ENCODE peak calls at places on chromosomes 2 and 18, in six cellular contexts. One of them, this sample, is unnamed.

GRCh38 chr2:9440058-9440727 is 16.7 kb downstream of the CPSF3 start:
- DNase-seq in aorta: no peak
- DNase-seq in WERI-Rb-1: no peak
- DNase-seq in stimulated activated naive B cell treated with anti-CD40 and anti-IgM and Interleukin-4, amounts not matched to agents 10 μg/mL and 1 μg/mL and 100 μg/mL, for 72 hours: no peak
- DNase-seq in NCI-H1436: no peak
- DNase-seq in NCI-H1092 treated with DMSO at 0.1 percent for 48 hours: no peak
- DNase-seq in this sample: no peak

GRCh38 chr18:61531891-61532290 is 198.7 kb downstream of the CDH20 start:
- DNase-seq in aorta: no peak
- DNase-seq in NCI-H1092 treated with DMSO at 0.1 percent for 48 hours: no peak
- DNase-seq in stimulated activated naive B cell treated with anti-CD40 and anti-IgM and Interleukin-4, amounts not matched to agents 10 μg/mL and 1 μg/mL and 100 μg/mL, for 72 hours: no peak
- DNase-seq in NCI-H1436: no peak
- DNase-seq in WERI-Rb-1: no peak
- DNase-seq in this sample: no peak

GRCh38 chr2:73984203-73984921 is at the start of gene TET3:
- DNase-seq in aorta: peak; percentile 58
- DNase-seq in NCI-H1436: peak; percentile 17
- DNase-seq in NCI-H1092 treated with DMSO at 0.1 percent for 48 hours: no peak
- DNase-seq in WERI-Rb-1: peak; percentile 74
- DNase-seq in stimulated activated naive B cell treated with anti-CD40 and anti-IgM and Interleukin-4, amounts not matched to agents 10 μg/mL and 1 μg/mL and 100 μg/mL, for 72 hours: peak; percentile 69
- DNase-seq in this sample: peak; percentile 75

GRCh38 chr2:237180987-237181386 is 95.3 kb downstream of the COPS8 start:
- DNase-seq in NCI-H1092 treated with DMSO at 0.1 percent for 48 hours: no peak
- DNase-seq in NCI-H1436: no peak
- DNase-seq in stimulated activated naive B cell treated with anti-CD40 and anti-IgM and Interleukin-4, amounts not matched to agents 10 μg/mL and 1 μg/mL and 100 μg/mL, for 72 hours: no peak
- DNase-seq in aorta: no peak
- DNase-seq in WERI-Rb-1: no peak
- DNase-seq in this sample: no peak

GRCh38 chr18:62877448-62878221 is 162.3 kb downstream of the PHLPP1 start:
- DNase-seq in WERI-Rb-1: no peak
- DNase-seq in stimulated activated naive B cell treated with anti-CD40 and anti-IgM and Interleukin-4, amounts not matched to agents 10 μg/mL and 1 μg/mL and 100 μg/mL, for 72 hours: no peak
- DNase-seq in NCI-H1436: no peak
- DNase-seq in aorta: no peak
- DNase-seq in NCI-H1092 treated with DMSO at 0.1 percent for 48 hours: peak; percentile 35
- DNase-seq in this sample: no peak

GRCh38 chr18:75162467-75162866 is 46.5 kb downstream of the PTGR3 start:
- DNase-seq in WERI-Rb-1: no peak
- DNase-seq in stimulated activated naive B cell treated with anti-CD40 and anti-IgM and Interleukin-4, amounts not matched to agents 10 μg/mL and 1 μg/mL and 100 μg/mL, for 72 hours: no peak
- DNase-seq in NCI-H1436: no peak
- DNase-seq in NCI-H1092 treated with DMSO at 0.1 percent for 48 hours: no peak
- DNase-seq in aorta: no peak
- DNase-seq in this sample: no peak

GRCh38 chr2:20491739-20492531 is 45.1 kb downstream of the RHOB start:
- DNase-seq in NCI-H1436: no peak
- DNase-seq in aorta: no peak
- DNase-seq in stimulated activated naive B cell treated with anti-CD40 and anti-IgM and Interleukin-4, amounts not matched to agents 10 μg/mL and 1 μg/mL and 100 μg/mL, for 72 hours: no peak
- DNase-seq in WERI-Rb-1: no peak
- DNase-seq in NCI-H1092 treated with DMSO at 0.1 percent for 48 hours: no peak
- DNase-seq in this sample: no peak

GRCh38 chr2:42569116-42569711 is 782 bp downstream of the MTA3 start:
- DNase-seq in WERI-Rb-1: peak; percentile 36
- DNase-seq in NCI-H1436: no peak
- DNase-seq in NCI-H1092 treated with DMSO at 0.1 percent for 48 hours: peak; percentile 23
- DNase-seq in stimulated activated naive B cell treated with anti-CD40 and anti-IgM and Interleukin-4, amounts not matched to agents 10 μg/mL and 1 μg/mL and 100 μg/mL, for 72 hours: no peak
- DNase-seq in aorta: peak; percentile 51
- DNase-seq in this sample: no peak

GRCh38 chr2:128638741-128639477 is 320.2 kb upstream of the HS6ST1 start:
- DNase-seq in NCI-H1092 treated with DMSO at 0.1 percent for 48 hours: no peak
- DNase-seq in aorta: no peak
- DNase-seq in NCI-H1436: no peak
- DNase-seq in stimulated activated naive B cell treated with anti-CD40 and anti-IgM and Interleukin-4, amounts not matched to agents 10 μg/mL and 1 μg/mL and 100 μg/mL, for 72 hours: no peak
- DNase-seq in WERI-Rb-1: no peak
- DNase-seq in this sample: no peak

GRCh38 chr2:232668805-232669444 is 28.2 kb upstream of the GIGYF2 start:
- DNase-seq in WERI-Rb-1: peak; percentile 51
- DNase-seq in NCI-H1436: no peak
- DNase-seq in aorta: no peak
- DNase-seq in NCI-H1092 treated with DMSO at 0.1 percent for 48 hours: peak; percentile 36
- DNase-seq in stimulated activated naive B cell treated with anti-CD40 and anti-IgM and Interleukin-4, amounts not matched to agents 10 μg/mL and 1 μg/mL and 100 μg/mL, for 72 hours: no peak
- DNase-seq in this sample: no peak

GRCh38 chr18:4004176-4004829 is 450.8 kb downstream of the DLGAP1 start:
- DNase-seq in stimulated activated naive B cell treated with anti-CD40 and anti-IgM and Interleukin-4, amounts not matched to agents 10 μg/mL and 1 μg/mL and 100 μg/mL, for 72 hours: no peak
- DNase-seq in NCI-H1436: no peak
- DNase-seq in NCI-H1092 treated with DMSO at 0.1 percent for 48 hours: no peak
- DNase-seq in WERI-Rb-1: no peak
- DNase-seq in aorta: no peak
- DNase-seq in this sample: no peak

GRCh38 chr18:830315-830901 is 18.4 kb upstream of the YES1 start:
- DNase-seq in stimulated activated naive B cell treated with anti-CD40 and anti-IgM and Interleukin-4, amounts not matched to agents 10 μg/mL and 1 μg/mL and 100 μg/mL, for 72 hours: no peak
- DNase-seq in NCI-H1436: no peak
- DNase-seq in aorta: no peak
- DNase-seq in NCI-H1092 treated with DMSO at 0.1 percent for 48 hours: no peak
- DNase-seq in WERI-Rb-1: no peak
- DNase-seq in this sample: no peak

GRCh38 chr2:88099798-88100488 is 27.9 kb downstream of the FABP1 start:
- DNase-seq in stimulated activated naive B cell treated with anti-CD40 and anti-IgM and Interleukin-4, amounts not matched to agents 10 μg/mL and 1 μg/mL and 100 μg/mL, for 72 hours: no peak
- DNase-seq in NCI-H1092 treated with DMSO at 0.1 percent for 48 hours: no peak
- DNase-seq in WERI-Rb-1: no peak
- DNase-seq in aorta: no peak
- DNase-seq in NCI-H1436: no peak
- DNase-seq in this sample: no peak

GRCh38 chr2:194004590-194005206 is 1652.3 kb upstream of the SLC39A10 start:
- DNase-seq in NCI-H1436: no peak
- DNase-seq in stimulated activated naive B cell treated with anti-CD40 and anti-IgM and Interleukin-4, amounts not matched to agents 10 μg/mL and 1 μg/mL and 100 μg/mL, for 72 hours: no peak
- DNase-seq in WERI-Rb-1: no peak
- DNase-seq in aorta: no peak
- DNase-seq in NCI-H1092 treated with DMSO at 0.1 percent for 48 hours: no peak
- DNase-seq in this sample: no peak

GRCh38 chr2:215724171-215724570 is 288.3 kb upstream of the FN1 start:
- DNase-seq in stimulated activated naive B cell treated with anti-CD40 and anti-IgM and Interleukin-4, amounts not matched to agents 10 μg/mL and 1 μg/mL and 100 μg/mL, for 72 hours: no peak
- DNase-seq in WERI-Rb-1: no peak
- DNase-seq in NCI-H1436: no peak
- DNase-seq in NCI-H1092 treated with DMSO at 0.1 percent for 48 hours: no peak
- DNase-seq in aorta: no peak
- DNase-seq in this sample: no peak

GRCh38 chr2:36461039-36461681 is 105.6 kb downstream of the CRIM1 start:
- DNase-seq in NCI-H1092 treated with DMSO at 0.1 percent for 48 hours: no peak
- DNase-seq in stimulated activated naive B cell treated with anti-CD40 and anti-IgM and Interleukin-4, amounts not matched to agents 10 μg/mL and 1 μg/mL and 100 μg/mL, for 72 hours: no peak
- DNase-seq in aorta: no peak
- DNase-seq in NCI-H1436: no peak
- DNase-seq in WERI-Rb-1: no peak
- DNase-seq in this sample: no peak

GRCh38 chr2:85662899-85663683 is 4.9 kb downstream of the SFTPB start:
- DNase-seq in NCI-H1092 treated with DMSO at 0.1 percent for 48 hours: no peak
- DNase-seq in WERI-Rb-1: no peak
- DNase-seq in stimulated activated naive B cell treated with anti-CD40 and anti-IgM and Interleukin-4, amounts not matched to agents 10 μg/mL and 1 μg/mL and 100 μg/mL, for 72 hours: no peak
- DNase-seq in NCI-H1436: no peak
- DNase-seq in aorta: peak; percentile 66
- DNase-seq in this sample: no peak

GRCh38 chr2:29220506-29221270 is 105.5 kb downstream of the CLIP4 start:
- DNase-seq in NCI-H1436: no peak
- DNase-seq in WERI-Rb-1: no peak
- DNase-seq in NCI-H1092 treated with DMSO at 0.1 percent for 48 hours: no peak
- DNase-seq in aorta: no peak
- DNase-seq in stimulated activated naive B cell treated with anti-CD40 and anti-IgM and Interleukin-4, amounts not matched to agents 10 μg/mL and 1 μg/mL and 100 μg/mL, for 72 hours: no peak
- DNase-seq in this sample: no peak

GRCh38 chr2:69933839-69934613 is 19.1 kb downstream of the MXD1 start:
- DNase-seq in NCI-H1092 treated with DMSO at 0.1 percent for 48 hours: no peak
- DNase-seq in NCI-H1436: no peak
- DNase-seq in stimulated activated naive B cell treated with anti-CD40 and anti-IgM and Interleukin-4, amounts not matched to agents 10 μg/mL and 1 μg/mL and 100 μg/mL, for 72 hours: no peak
- DNase-seq in WERI-Rb-1: no peak
- DNase-seq in aorta: peak; percentile 65
- DNase-seq in this sample: no peak

GRCh38 chr2:857081-857480 is 93.6 kb upstream of the SNTG2 start:
- DNase-seq in WERI-Rb-1: no peak
- DNase-seq in stimulated activated naive B cell treated with anti-CD40 and anti-IgM and Interleukin-4, amounts not matched to agents 10 μg/mL and 1 μg/mL and 100 μg/mL, for 72 hours: no peak
- DNase-seq in NCI-H1436: no peak
- DNase-seq in aorta: no peak
- DNase-seq in NCI-H1092 treated with DMSO at 0.1 percent for 48 hours: no peak
- DNase-seq in this sample: no peak

GRCh38 chr2:147100406-147101035 is 744.3 kb upstream of the ACVR2A start:
- DNase-seq in WERI-Rb-1: no peak
- DNase-seq in NCI-H1436: no peak
- DNase-seq in aorta: no peak
- DNase-seq in stimulated activated naive B cell treated with anti-CD40 and anti-IgM and Interleukin-4, amounts not matched to agents 10 μg/mL and 1 μg/mL and 100 μg/mL, for 72 hours: no peak
- DNase-seq in NCI-H1092 treated with DMSO at 0.1 percent for 48 hours: no peak
- DNase-seq in this sample: no peak

GRCh38 chr2:64189586-64189985 is 45.4 kb upstream of the PELI1 start:
- DNase-seq in NCI-H1092 treated with DMSO at 0.1 percent for 48 hours: no peak
- DNase-seq in NCI-H1436: no peak
- DNase-seq in stimulated activated naive B cell treated with anti-CD40 and anti-IgM and Interleukin-4, amounts not matched to agents 10 μg/mL and 1 μg/mL and 100 μg/mL, for 72 hours: no peak
- DNase-seq in WERI-Rb-1: no peak
- DNase-seq in aorta: no peak
- DNase-seq in this sample: no peak

GRCh38 chr18:43563780-43564179 is 286.5 kb upstream of the SYT4 start:
- DNase-seq in WERI-Rb-1: peak; percentile 47
- DNase-seq in aorta: no peak
- DNase-seq in stimulated activated naive B cell treated with anti-CD40 and anti-IgM and Interleukin-4, amounts not matched to agents 10 μg/mL and 1 μg/mL and 100 μg/mL, for 72 hours: no peak
- DNase-seq in NCI-H1092 treated with DMSO at 0.1 percent for 48 hours: peak; percentile 69
- DNase-seq in NCI-H1436: peak; percentile 33
- DNase-seq in this sample: no peak

GRCh38 chr2:128775401-128776285 is 457.0 kb upstream of the HS6ST1 start:
- DNase-seq in NCI-H1436: no peak
- DNase-seq in NCI-H1092 treated with DMSO at 0.1 percent for 48 hours: no peak
- DNase-seq in WERI-Rb-1: no peak
- DNase-seq in stimulated activated naive B cell treated with anti-CD40 and anti-IgM and Interleukin-4, amounts not matched to agents 10 μg/mL and 1 μg/mL and 100 μg/mL, for 72 hours: no peak
- DNase-seq in aorta: peak; percentile 25
- DNase-seq in this sample: no peak

GRCh38 chr2:222941510-222942032 is 80.7 kb downstream of the ACSL3 start:
- DNase-seq in aorta: no peak
- DNase-seq in NCI-H1092 treated with DMSO at 0.1 percent for 48 hours: no peak
- DNase-seq in NCI-H1436: no peak
- DNase-seq in stimulated activated naive B cell treated with anti-CD40 and anti-IgM and Interleukin-4, amounts not matched to agents 10 μg/mL and 1 μg/mL and 100 μg/mL, for 72 hours: no peak
- DNase-seq in WERI-Rb-1: no peak
- DNase-seq in this sample: no peak

GRCh38 chr2:95060446-95061118 is 35.1 kb downstream of the MAL start:
- DNase-seq in stimulated activated naive B cell treated with anti-CD40 and anti-IgM and Interleukin-4, amounts not matched to agents 10 μg/mL and 1 μg/mL and 100 μg/mL, for 72 hours: no peak
- DNase-seq in NCI-H1436: no peak
- DNase-seq in WERI-Rb-1: no peak
- DNase-seq in NCI-H1092 treated with DMSO at 0.1 percent for 48 hours: no peak
- DNase-seq in aorta: no peak
- DNase-seq in this sample: no peak

GRCh38 chr2:46008082-46008870 is 288.9 kb upstream of the EPAS1 start:
- DNase-seq in aorta: no peak
- DNase-seq in WERI-Rb-1: no peak
- DNase-seq in NCI-H1092 treated with DMSO at 0.1 percent for 48 hours: no peak
- DNase-seq in stimulated activated naive B cell treated with anti-CD40 and anti-IgM and Interleukin-4, amounts not matched to agents 10 μg/mL and 1 μg/mL and 100 μg/mL, for 72 hours: no peak
- DNase-seq in NCI-H1436: no peak
- DNase-seq in this sample: no peak

GRCh38 chr2:241811209-241811951 is 2.4 kb downstream of the NEU4 start:
- DNase-seq in WERI-Rb-1: no peak
- DNase-seq in aorta: peak; percentile 46
- DNase-seq in NCI-H1436: no peak
- DNase-seq in stimulated activated naive B cell treated with anti-CD40 and anti-IgM and Interleukin-4, amounts not matched to agents 10 μg/mL and 1 μg/mL and 100 μg/mL, for 72 hours: no peak
- DNase-seq in NCI-H1092 treated with DMSO at 0.1 percent for 48 hours: no peak
- DNase-seq in this sample: peak; percentile 46

This sample was measured in lower lobe of right lung.